ENCODE peak calls at places on chromosomes 6 and 20, in eight cellular contexts. D is activated naive CD8-positive, alpha-beta T cell treated with anti-CD3 and anti-CD28 coated beads, Interleukin-2, amount 10 ng/mL, durations not matched to agents 7 days and 5 days; H is activated CD8-positive, alpha-beta memory T cell treated with anti-CD3 and anti-CD28 coated beads, Interleukin-2, amount 10 ng/mL, durations not matched to agents 7 days and 5 days; K is breast epithelium; O is left lobe of liver; R is HTR-8/SVneo; A is NCI-H774; E is LHCN-M2. L is an unnamed sample.

GRCh38 chr6:37788259-37788658 is 31.3 kb upstream of the ZFAND3 start:
- DNase-seq in D (no peak), H (no peak), K (no peak), O (no peak), R (peak; percentile 40), A (no peak), E (peak; percentile 54), L (no peak)

GRCh38 chr20:58883243-58883691 is 30.8 kb downstream of the GNAS start:
- DNase-seq in D (no peak), H (no peak), K (no peak), O (no peak), R (no peak), A (no peak), E (peak; percentile 47), L (no peak)

GRCh38 chr6:136073216-136073615 is 176.9 kb downstream of the MTFR2 start:
- DNase-seq in D (no peak), H (no peak), K (no peak), O (no peak), R (no peak), A (no peak), E (no peak), L (no peak)

GRCh38 chr20:15359056-15359455 is 1021.6 kb upstream of the FLRT3 start:
- DNase-seq in D (no peak), H (no peak), K (no peak), O (no peak), R (no peak), A (no peak), E (peak; percentile 32), L (no peak)

GRCh38 chr6:138953451-138953850 is 34.6 kb downstream of the REPS1 start:
- DNase-seq in D (no peak), H (no peak), K (no peak), O (no peak), R (no peak), A (no peak), E (peak; percentile 85), L (no peak)

GRCh38 chr20:7291946-7292345 is 524.5 kb downstream of the BMP2 start:
- DNase-seq in D (no peak), H (no peak), K (no peak), O (no peak), R (no peak), A (no peak), E (peak; percentile 4), L (no peak)

GRCh38 chr20:32577657-32578056 is 7.5 kb downstream of the NOL4L start:
- DNase-seq in D (no peak), H (no peak), K (no peak), O (no peak), R (no peak), A (no peak), E (no peak), L (no peak)

GRCh38 chr6:70166088-70166958 is 136.6 kb downstream of the COL9A1 start:
- DNase-seq in D (peak; percentile 42), H (peak; percentile 44), K (no peak), O (peak; percentile 48), R (peak; percentile 29), A (peak; percentile 63), E (peak; percentile 76), L (peak; percentile 43)

GRCh38 chr6:6007311-6008113 is 787 bp upstream of the NRN1 start:
- DNase-seq in D (peak; percentile 72), H (peak; percentile 58), K (no peak), O (no peak), R (no peak), A (peak; percentile 49), E (peak; percentile 56), L (peak; percentile 42)

L was measured in SHP77 treated with DMSO at 0.1 percent for 48 hours.